ENCODE peak calls at places on chromosome 21, in four cellular contexts. Q, I, V and T are unnamed samples.

GRCh38 chr21:26212220-26212619 is 41.6 kb upstream of the APP start:
- DNase-seq in V (no peak), I (no peak), Q (no peak), T (no peak)

GRCh38 chr21:45867041-45867630 is 114.4 kb upstream of the COL6A1 start:
- DNase-seq in I (no peak), Q (no peak), V (no peak), T (no peak)

GRCh38 chr21:35086357-35086756 is 37.3 kb upstream of the RUNX1 start:
- DNase-seq in V (no peak), I (no peak), Q (no peak), T (no peak)

GRCh38 chr21:43034826-43035225 is 40.8 kb downstream of the CBS start:
- DNase-seq in V (no peak), Q (no peak), I (no peak), T (no peak)

GRCh38 chr21:41147096-41147978 is 20.6 kb upstream of the BACE2 start:
- DNase-seq in V (no peak), I (no peak), Q (no peak), T (no peak)

GRCh38 chr21:45248893-45249381 is 38.8 kb downstream of the POFUT2 start:
- DNase-seq in I (no peak), Q (no peak), V (no peak), T (no peak)

GRCh38 chr21:46079357-46080170 is 18.3 kb upstream of the COL6A2 start:
- DNase-seq in Q (no peak), V (no peak), I (no peak), T (peak; percentile 70)

GRCh38 chr21:20570824-20571232 is 427.4 kb upstream of the NCAM2 start:
- DNase-seq in I (no peak), Q (no peak), V (no peak), T (no peak)

GRCh38 chr21:37620401-37620800 is 253.8 kb downstream of the DYRK1A start:
- DNase-seq in V (no peak), Q (no peak), I (no peak), T (no peak)

GRCh38 chr21:26153758-26154157 is 16.8 kb downstream of the APP start:
- DNase-seq in I (no peak), V (no peak), Q (no peak), T (peak; percentile 21)

GRCh38 chr21:32056791-32057190 is 184.0 kb downstream of the HUNK start:
- DNase-seq in V (no peak), I (no peak), Q (no peak), T (no peak)

GRCh38 chr21:46096997-46097825 is 701 bp upstream of the COL6A2 start:
- DNase-seq in V (no peak), Q (no peak), I (no peak), T (no peak)

GRCh38 chr21:42525228-42525604 is 11.6 kb downstream of the SLC37A1 start:
- DNase-seq in V (peak; percentile 47), Q (no peak), I (no peak), T (no peak)

GRCh38 chr21:44322621-44323325 is 16.4 kb downstream of the CFAP410 start:
- DNase-seq in V (no peak), I (no peak), Q (no peak), T (no peak)

GRCh38 chr21:36178349-36178748 is 21.7 kb downstream of the DOP1B start:
- DNase-seq in V (no peak), Q (no peak), I (no peak), T (no peak)

GRCh38 chr21:37555672-37556261 is 189.2 kb downstream of the DYRK1A start:
- DNase-seq in V (no peak), I (no peak), Q (no peak), T (no peak)